ENCODE peak calls at places on chromosomes 11 and 22, in seven cellular contexts. O, S, H, D, V, X and L are unnamed samples. For H3K4me1, the result is how much of the 10 kb centered on the place peaks cover.

GRCh38 chr11:26834601-26835000 is 112.7 kb upstream of the SLC5A12 start:
- DNase-seq in O (no peak), S (no peak), H (no peak), D (no peak), V (no peak), X (no peak), L (no peak)

GRCh38 chr11:58923300-58923788 is 15.9 kb upstream of the GLYATL1 start:
- DNase-seq in O (peak), S (peak), H (no peak), D (no peak), V (no peak), X (no peak), L (no peak)

GRCh38 chr11:120137187-120137610 is 714 bp downstream of the TRIM29 start:
- DNase-seq in O (no peak), S (no peak), H (no peak), D (no peak), V (peak), X (no peak), L (peak)

GRCh38 chr11:22787565-22788162 is 41.9 kb downstream of the SVIP start:
- DNase-seq in O (peak), S (peak), H (no peak), D (no peak), V (no peak), X (no peak), L (no peak)

GRCh38 chr22:37681001-37681424 is 5.1 kb upstream of the NOL12 start:
- DNase-seq in O (no peak), S (no peak), H (no peak), D (no peak), V (no peak), X (no peak), L (no peak)

GRCh38 chr11:35844579-35844978 is 99.3 kb upstream of the LDLRAD3 start:
- DNase-seq in O (no peak), S (no peak), H (no peak), D (no peak), V (no peak), X (no peak), L (no peak)

GRCh38 chr22:27139935-27140493 is 482.6 kb downstream of the MIAT start:
- DNase-seq in O (no peak), S (no peak), H (no peak), D (no peak), V (no peak), X (no peak), L (peak)

GRCh38 chr11:30387891-30388861 is 65.3 kb downstream of the ARL14EP start:
- DNase-seq in O (no peak), S (no peak), H (no peak), D (no peak), V (no peak), X (no peak), L (no peak)

GRCh38 chr11:80727315-80727714 is 1286.5 kb upstream of the TENM4 start:
- DNase-seq in O (no peak), S (no peak), H (no peak), D (no peak), V (no peak), X (peak), L (no peak)

GRCh38 chr22:45677060-45677459 is 5.4 kb downstream of the ATXN10 start:
- DNase-seq in O (no peak), S (no peak), H (no peak), D (no peak), V (no peak), X (no peak), L (no peak)
- H3K4me1 ChIP-seq in O (under half), S (under half), H (under half), D (under half), V (under half), X (under half), L (under half)

GRCh38 chr11:1008001-1008400 is 28.5 kb downstream of the MUC6 start:
- DNase-seq in O (no peak), S (no peak), H (no peak), D (no peak), V (no peak), X (no peak), L (no peak)

GRCh38 chr11:1006762-1007161 is 29.8 kb downstream of the MUC6 start:
- DNase-seq in O (no peak), S (no peak), H (no peak), D (no peak), V (no peak), X (no peak), L (no peak)

GRCh38 chr11:1005913-1006312 is 30.6 kb downstream of the MUC6 start:
- DNase-seq in O (no peak), S (no peak), H (no peak), D (no peak), V (no peak), X (no peak), L (no peak)

GRCh38 chr11:1008781-1009180 is 27.7 kb downstream of the MUC6 start:
- DNase-seq in O (no peak), S (no peak), H (no peak), D (no peak), V (no peak), X (no peak), L (no peak)

DNA sequence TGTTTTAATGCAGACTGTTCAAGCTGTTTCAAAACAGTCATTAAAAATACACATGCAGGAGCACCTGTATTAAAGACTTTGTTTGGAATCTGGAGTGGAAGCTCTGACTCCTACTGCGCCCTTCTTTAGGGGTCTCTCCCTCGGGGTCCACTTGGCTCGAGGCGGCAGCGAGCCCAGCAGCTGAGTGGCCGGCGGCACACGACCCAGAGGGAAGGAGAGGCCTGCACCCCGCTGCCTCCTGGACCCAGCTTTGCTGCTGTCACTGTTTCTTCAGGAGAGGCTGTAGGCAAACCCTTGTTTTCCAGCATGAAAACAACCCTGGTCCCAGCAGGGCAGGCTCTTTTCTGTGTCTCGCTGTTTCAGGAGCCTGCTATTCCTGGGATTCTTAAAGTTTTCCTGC is 29.2 kb downstream of the MUC6 start:
- DNase-seq in O (no peak), S (no peak), H (no peak), D (no peak), V (no peak), X (no peak), L (no peak)
- H3K4me1 ChIP-seq in O (under half), S (under half), H (under half), D (under half), V (under half), X (under half), L (under half)

GRCh38 chr22:45550416-45550815 is 47.7 kb downstream of the FBLN1 start:
- DNase-seq in O (no peak), S (no peak), H (no peak), D (no peak), V (no peak), X (no peak), L (peak)

GRCh38 chr22:45549739-45550138 is 47.1 kb downstream of the FBLN1 start:
- DNase-seq in O (no peak), S (no peak), H (no peak), D (no peak), V (no peak), X (no peak), L (no peak)

GRCh38 chr22:45548441-45548840 is 45.8 kb downstream of the FBLN1 start:
- DNase-seq in O (no peak), S (no peak), H (no peak), D (no peak), V (no peak), X (no peak), L (peak)

GRCh38 chr22:45550891-45551290 is 48.2 kb downstream of the FBLN1 start:
- DNase-seq in O (no peak), S (no peak), H (no peak), D (no peak), V (no peak), X (no peak), L (no peak)

GRCh38 chr22:45548991-45549736 is 46.5 kb downstream of the FBLN1 start:
- DNase-seq in O (no peak), S (no peak), H (no peak), D (peak), V (no peak), X (no peak), L (peak)
- H3K4me1 ChIP-seq in O (under half), S (under half), H (under half), D (under half), V (under half), X (under half), L (under half)

DNA sequence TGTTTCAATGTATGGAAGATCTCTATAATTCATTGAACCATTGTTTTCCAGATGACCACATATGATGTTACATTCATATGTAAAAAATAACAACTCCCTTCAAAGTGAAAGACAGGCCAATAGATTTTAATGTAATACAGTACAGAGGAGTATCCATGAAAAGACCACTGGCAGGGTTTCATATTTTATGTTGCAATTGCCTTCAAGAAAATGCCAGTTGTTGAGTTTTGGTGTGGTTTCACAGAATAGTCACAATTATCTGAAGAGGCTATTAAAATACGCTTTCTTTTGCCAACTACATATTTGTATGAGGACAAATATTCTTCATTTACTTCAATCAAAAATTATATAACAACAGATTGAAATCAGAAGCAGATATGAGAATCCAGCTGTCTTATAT is 14.3 kb downstream of the AMOTL1 start:
- DNase-seq in O (no peak), S (no peak), H (no peak), D (no peak), V (no peak), X (no peak), L (no peak)
- H3K4me1 ChIP-seq in O (under half), S (under half), H (under half), D (half or more), V (under half), X (under half), L (under half)

GRCh38 chr22:49964493-49965290 is 4.1 kb downstream of the PIM3 start:
- DNase-seq in O (no peak), S (no peak), H (no peak), D (peak), V (peak), X (no peak), L (no peak)

GRCh38 chr22:49966041-49966715 is 5.6 kb downstream of the PIM3 start:
- DNase-seq in O (no peak), S (no peak), H (no peak), D (peak), V (peak), X (no peak), L (peak)

GRCh38 chr22:49964136-49964492 is 3.5 kb downstream of the PIM3 start:
- DNase-seq in O (no peak), S (no peak), H (no peak), D (no peak), V (peak), X (no peak), L (peak)

GRCh38 chr22:49966716-49967332 is 6.3 kb downstream of the PIM3 start:
- DNase-seq in O (no peak), S (no peak), H (no peak), D (peak), V (peak), X (no peak), L (peak)

GRCh38 chr22:49965291-49966040 is 4.9 kb downstream of the PIM3 start:
- DNase-seq in O (no peak), S (no peak), H (no peak), D (peak), V (no peak), X (no peak), L (peak)
- H3K4me1 ChIP-seq in O (under half), S (under half), H (under half), D (half or more), V (under half), X (under half), L (under half)

GRCh38 chr11:94781822-94782221 is 13.7 kb downstream of the AMOTL1 start:
- DNase-seq in O (no peak), S (no peak), H (no peak), D (no peak), V (no peak), X (no peak), L (no peak)

GRCh38 chr11:94787798-94788197 is 19.6 kb downstream of the AMOTL1 start:
- DNase-seq in O (no peak), S (no peak), H (no peak), D (no peak), V (no peak), X (no peak), L (no peak)

GRCh38 chr11:94785509-94785908 is 17.4 kb downstream of the AMOTL1 start:
- DNase-seq in O (no peak), S (no peak), H (no peak), D (no peak), V (no peak), X (no peak), L (no peak)

GRCh38 chr11:94786264-94787126 is 18.3 kb downstream of the AMOTL1 start:
- DNase-seq in O (peak), S (peak), H (no peak), D (no peak), V (no peak), X (no peak), L (no peak)

GRCh38 chr11:94784884-94785283 is 16.7 kb downstream of the AMOTL1 start:
- DNase-seq in O (no peak), S (no peak), H (no peak), D (no peak), V (no peak), X (no peak), L (no peak)
- H3K4me1 ChIP-seq in O (under half), S (under half), H (under half), D (half or more), V (under half), X (under half), L (under half)

DNA sequence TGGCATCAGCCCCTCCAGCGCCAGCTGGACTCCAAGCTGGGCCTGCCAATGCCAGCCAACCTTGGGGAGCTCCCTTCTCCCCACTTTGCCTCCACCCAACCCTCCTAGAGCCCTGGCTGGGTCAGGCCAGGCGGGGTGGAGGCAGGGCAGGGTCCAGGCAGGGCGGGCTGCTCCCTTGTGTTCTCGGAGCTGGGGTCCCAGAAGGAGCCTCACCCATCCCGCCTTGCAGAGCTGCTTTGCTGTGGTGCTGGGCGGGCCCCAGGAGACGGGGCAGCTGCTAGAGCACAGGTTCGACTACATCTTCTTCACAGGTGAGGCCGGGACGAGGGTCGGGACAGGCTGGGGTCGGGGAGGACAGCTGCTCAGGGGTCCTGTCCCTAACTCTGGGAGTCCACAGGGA is 9.4 kb downstream of the ALDH3B1 start:
- DNase-seq in O (no peak), S (no peak), H (no peak), D (no peak), V (no peak), X (no peak), L (no peak)
- H3K4me1 ChIP-seq in O (under half), S (under half), H (under half), D (under half), V (under half), X (under half), L (under half)

GRCh38 chr11:114131366-114131963 is 72.0 kb downstream of the ZBTB16 start:
- DNase-seq in O (no peak), S (no peak), H (no peak), D (no peak), V (no peak), X (no peak), L (no peak)
- H3K4me1 ChIP-seq in O (under half), S (under half), H (under half), D (half or more), V (half or more), X (under half), L (under half)

GRCh38 chr11:65607614-65608426 is 6.2 kb downstream of the MAP3K11 start:
- DNase-seq in O (no peak), S (no peak), H (no peak), D (no peak), V (no peak), X (no peak), L (no peak)
- H3K4me1 ChIP-seq in O (under half), S (under half), H (under half), D (half or more), V (under half), X (under half), L (under half)